ENCODE peak calls at places on chromosomes 12 and 14, in five cellular contexts. One of them, this sample, is unnamed.
A peak's percentile ranks its signal among the peaks of the same experiment; 100 is the strongest.

GRCh38 chr12:48936379-48936979 is 11.2 kb upstream of the FKBP11 start:
- DNase-seq in trophoblast cell: peak; percentile 84
- DNase-seq in mesenchymal stem cell: peak; percentile 75
- DNase-seq in H1: peak; percentile 97
- DNase-seq in neuronal stem cell: peak; percentile 83
- DNase-seq in this sample: peak; percentile 86

GRCh38 chr14:96098309-96098998 is 59.3 kb downstream of the C14orf132 start:
- DNase-seq in H1: peak; percentile 75
- DNase-seq in mesenchymal stem cell: peak; percentile 76
- DNase-seq in neuronal stem cell: peak; percentile 45
- DNase-seq in trophoblast cell: peak; percentile 82
- DNase-seq in this sample: peak; percentile 88

GRCh38 chr12:21774358-21775129 is at the start of gene KCNJ8:
- DNase-seq in mesenchymal stem cell: peak; percentile 2
- DNase-seq in H1: peak; percentile 75
- DNase-seq in neuronal stem cell: peak; percentile 73
- DNase-seq in trophoblast cell: no peak
- DNase-seq in this sample: peak; percentile 95

GRCh38 chr12:114186241-114187002 is 219.5 kb downstream of the TBX5 start:
- DNase-seq in trophoblast cell: no peak
- DNase-seq in H1: peak; percentile 53
- DNase-seq in mesenchymal stem cell: no peak
- DNase-seq in neuronal stem cell: peak; percentile 23
- DNase-seq in this sample: peak; percentile 85

GRCh38 chr12:108235231-108235959 is 103.7 kb downstream of the CMKLR1 start:
- DNase-seq in trophoblast cell: peak; percentile 13
- DNase-seq in H1: no peak
- DNase-seq in neuronal stem cell: no peak
- DNase-seq in mesenchymal stem cell: no peak
- DNase-seq in this sample: no peak

GRCh38 chr12:65662590-65662989 is 161.7 kb upstream of the HMGA2 start:
- DNase-seq in H1: no peak
- DNase-seq in trophoblast cell: no peak
- DNase-seq in mesenchymal stem cell: no peak
- DNase-seq in neuronal stem cell: no peak
- DNase-seq in this sample: no peak

GRCh38 chr14:31945074-31945613 is 132.0 kb upstream of the ARHGAP5 start:
- DNase-seq in trophoblast cell: no peak
- DNase-seq in neuronal stem cell: no peak
- DNase-seq in mesenchymal stem cell: no peak
- DNase-seq in H1: no peak
- DNase-seq in this sample: no peak

GRCh38 chr14:62711351-62712023 is 333.8 kb downstream of the KCNH5 start:
- DNase-seq in mesenchymal stem cell: no peak
- DNase-seq in neuronal stem cell: no peak
- DNase-seq in trophoblast cell: no peak
- DNase-seq in H1: no peak
- DNase-seq in this sample: no peak

GRCh38 chr12:124679047-124679446 is 111.6 kb upstream of the NCOR2 start:
- DNase-seq in mesenchymal stem cell: no peak
- DNase-seq in neuronal stem cell: no peak
- DNase-seq in H1: no peak
- DNase-seq in trophoblast cell: no peak
- DNase-seq in this sample: no peak

GRCh38 chr12:111063296-111064026 is 143.1 kb upstream of the MYL2 start:
- DNase-seq in mesenchymal stem cell: no peak
- DNase-seq in neuronal stem cell: no peak
- DNase-seq in H1: no peak
- DNase-seq in trophoblast cell: peak; percentile 70
- DNase-seq in this sample: no peak

GRCh38 chr14:104752338-104752734 is 611 bp upstream of the SIVA1 start:
- DNase-seq in H1: no peak
- DNase-seq in mesenchymal stem cell: no peak
- DNase-seq in neuronal stem cell: no peak
- DNase-seq in trophoblast cell: no peak
- DNase-seq in this sample: no peak

GRCh38 chr14:93381644-93382043 is 34.7 kb downstream of the COX8C start:
- DNase-seq in trophoblast cell: no peak
- DNase-seq in H1: no peak
- DNase-seq in neuronal stem cell: no peak
- DNase-seq in mesenchymal stem cell: no peak
- DNase-seq in this sample: no peak

GRCh38 chr12:120822832-120823503 is 81.2 kb downstream of the SPPL3 start:
- DNase-seq in trophoblast cell: no peak
- DNase-seq in neuronal stem cell: no peak
- DNase-seq in mesenchymal stem cell: no peak
- DNase-seq in H1: no peak
- DNase-seq in this sample: peak; percentile 47

GRCh38 chr12:47067778-47068431 is 11.5 kb upstream of the PCED1B start:
- DNase-seq in mesenchymal stem cell: no peak
- DNase-seq in neuronal stem cell: no peak
- DNase-seq in H1: no peak
- DNase-seq in trophoblast cell: no peak
- DNase-seq in this sample: no peak

GRCh38 chr12:29726321-29726692 is 57.4 kb downstream of the TMTC1 start:
- DNase-seq in H1: no peak
- DNase-seq in trophoblast cell: no peak
- DNase-seq in mesenchymal stem cell: peak; percentile 50
- DNase-seq in neuronal stem cell: no peak
- DNase-seq in this sample: no peak

GRCh38 chr14:22848391-22849164 is 12.2 kb downstream of the MMP14 start:
- DNase-seq in H1: peak; percentile 58
- DNase-seq in mesenchymal stem cell: peak; percentile 80
- DNase-seq in neuronal stem cell: no peak
- DNase-seq in trophoblast cell: no peak
- DNase-seq in this sample: peak; percentile 48

GRCh38 chr12:50537538-50537919 is 32.7 kb downstream of the DIP2B start:
- DNase-seq in H1: no peak
- DNase-seq in trophoblast cell: peak; percentile 35
- DNase-seq in mesenchymal stem cell: peak; percentile 60
- DNase-seq in neuronal stem cell: no peak
- DNase-seq in this sample: no peak

GRCh38 chr12:65518771-65519170 is 240.3 kb downstream of the MSRB3 start:
- DNase-seq in trophoblast cell: peak; percentile 90
- DNase-seq in H1: no peak
- DNase-seq in mesenchymal stem cell: no peak
- DNase-seq in neuronal stem cell: peak; percentile 8
- DNase-seq in this sample: no peak

GRCh38 chr14:89015016-89015415 is 190.6 kb downstream of the TTC8 start:
- DNase-seq in neuronal stem cell: no peak
- DNase-seq in H1: no peak
- DNase-seq in mesenchymal stem cell: no peak
- DNase-seq in trophoblast cell: no peak
- DNase-seq in this sample: no peak

GRCh38 chr12:121787063-121787774 is 6.3 kb downstream of the RHOF start:
- DNase-seq in mesenchymal stem cell: no peak
- DNase-seq in H1: no peak
- DNase-seq in trophoblast cell: no peak
- DNase-seq in neuronal stem cell: no peak
- DNase-seq in this sample: no peak

GRCh38 chr12:1811281-1811947 is 9.0 kb upstream of the LRTM2 start:
- DNase-seq in mesenchymal stem cell: peak; percentile 85
- DNase-seq in neuronal stem cell: no peak
- DNase-seq in trophoblast cell: no peak
- DNase-seq in H1: no peak
- DNase-seq in this sample: no peak

GRCh38 chr12:13380297-13380696 is 183.8 kb downstream of the EMP1 start:
- DNase-seq in mesenchymal stem cell: no peak
- DNase-seq in H1: no peak
- DNase-seq in trophoblast cell: no peak
- DNase-seq in neuronal stem cell: no peak
- DNase-seq in this sample: no peak
- H2BK12ac ChIP-seq in mesenchymal stem cell: no peak overlapping the region
- H2BK12ac ChIP-seq in H1: no peak overlapping the region
- H2BK12ac ChIP-seq in trophoblast cell: no peak overlapping the region
- H2BK12ac ChIP-seq in neuronal stem cell: no peak overlapping the region
- H2BK12ac ChIP-seq in this sample: no peak overlapping the region

DNA sequence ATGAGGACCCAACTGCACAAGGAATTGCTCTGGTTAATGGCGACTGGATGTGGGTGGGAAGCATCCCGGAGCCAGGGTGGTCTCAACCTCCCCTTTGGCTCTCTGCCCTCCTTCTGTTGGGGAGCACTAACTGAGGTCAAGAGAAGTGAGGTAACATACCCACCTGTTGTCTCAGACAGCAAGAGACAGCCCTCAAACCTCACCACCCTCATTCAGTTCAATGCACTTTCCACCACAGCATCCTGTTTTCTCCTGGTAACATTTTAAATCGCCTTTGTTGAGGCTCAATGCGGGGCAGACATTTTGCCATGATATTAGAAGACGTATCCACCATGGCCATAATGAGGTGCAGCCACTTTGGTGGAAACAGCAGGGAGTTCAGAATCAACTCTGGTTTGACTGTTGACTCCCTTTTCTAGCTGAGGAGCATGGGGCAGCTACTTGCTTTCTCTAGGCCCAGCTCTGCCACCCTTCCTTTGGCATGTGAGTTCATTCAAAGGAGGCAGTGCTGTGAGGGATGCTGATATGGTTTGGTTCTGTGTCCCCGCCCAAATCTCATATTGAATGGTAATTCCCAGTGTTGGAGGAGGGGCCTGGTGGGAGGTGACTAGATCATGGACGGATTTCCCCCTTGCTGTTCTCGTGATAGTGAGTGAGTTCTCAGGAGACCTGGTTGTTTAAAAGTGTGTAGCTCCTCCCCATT is 338.6 kb downstream of the PCNX1 start:
- DNase-seq in trophoblast cell: no peak
- DNase-seq in H1: no peak
- DNase-seq in neuronal stem cell: no peak
- DNase-seq in mesenchymal stem cell: no peak
- DNase-seq in this sample: no peak
- H2BK12ac ChIP-seq in trophoblast cell: no peak overlapping the region
- H2BK12ac ChIP-seq in H1: no peak overlapping the region
- H2BK12ac ChIP-seq in neuronal stem cell: no peak overlapping the region
- H2BK12ac ChIP-seq in mesenchymal stem cell: no peak overlapping the region
- H2BK12ac ChIP-seq in this sample: no peak overlapping the region

GRCh38 chr14:102493096-102493495 is 16.5 kb downstream of the ANKRD9 start:
- DNase-seq in neuronal stem cell: no peak
- DNase-seq in mesenchymal stem cell: no peak
- DNase-seq in trophoblast cell: no peak
- DNase-seq in H1: no peak
- DNase-seq in this sample: no peak

GRCh38 chr14:102495482-102496330 is 13.9 kb downstream of the ANKRD9 start:
- DNase-seq in neuronal stem cell: no peak
- DNase-seq in trophoblast cell: no peak
- DNase-seq in H1: no peak
- DNase-seq in mesenchymal stem cell: no peak
- DNase-seq in this sample: no peak

GRCh38 chr14:102491786-102492522 is 17.6 kb downstream of the ANKRD9 start:
- DNase-seq in mesenchymal stem cell: no peak
- DNase-seq in H1: no peak
- DNase-seq in neuronal stem cell: no peak
- DNase-seq in trophoblast cell: no peak
- DNase-seq in this sample: no peak

GRCh38 chr14:102492523-102492910 is 17.1 kb downstream of the ANKRD9 start:
- DNase-seq in mesenchymal stem cell: no peak
- DNase-seq in neuronal stem cell: no peak
- DNase-seq in trophoblast cell: no peak
- DNase-seq in H1: no peak
- DNase-seq in this sample: no peak

DNA sequence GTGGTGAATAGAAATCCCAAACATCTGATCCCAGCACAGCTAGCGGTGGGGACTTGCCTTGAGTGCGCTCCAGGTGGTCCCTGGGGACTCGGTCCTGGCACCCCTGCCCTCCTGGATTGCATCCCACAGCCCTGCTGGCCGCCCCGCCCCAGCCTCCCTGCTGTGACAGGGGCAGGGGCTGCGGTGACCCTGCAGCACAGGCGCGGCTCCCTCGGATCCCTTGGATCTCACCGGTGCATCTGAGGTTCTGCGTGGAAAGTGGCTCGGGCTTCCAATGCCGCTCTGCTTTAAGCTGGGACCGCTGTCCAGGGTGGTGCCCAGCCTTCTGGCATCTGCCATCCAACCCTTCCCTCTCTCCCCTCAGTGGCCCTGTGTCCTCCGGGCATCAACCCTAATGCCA is 16.0 kb downstream of the ANKRD9 start:
- DNase-seq in H1: no peak
- DNase-seq in trophoblast cell: no peak
- DNase-seq in mesenchymal stem cell: no peak
- DNase-seq in neuronal stem cell: no peak
- DNase-seq in this sample: peak; percentile 19
- H2BK12ac ChIP-seq in H1: no peak overlapping the region
- H2BK12ac ChIP-seq in trophoblast cell: no peak overlapping the region
- H2BK12ac ChIP-seq in mesenchymal stem cell: no peak overlapping the region
- H2BK12ac ChIP-seq in neuronal stem cell: peak overlapping the region; percentile 6
- H2BK12ac ChIP-seq in this sample: no peak overlapping the region

GRCh38 chr12:117359029-117359845 is 2.2 kb downstream of the NOS1 start:
- DNase-seq in H1: no peak
- DNase-seq in neuronal stem cell: no peak
- DNase-seq in mesenchymal stem cell: no peak
- DNase-seq in trophoblast cell: no peak
- DNase-seq in this sample: no peak

GRCh38 chr12:117360222-117360550 is 1.2 kb downstream of the NOS1 start:
- DNase-seq in H1: peak; percentile 79
- DNase-seq in mesenchymal stem cell: no peak
- DNase-seq in neuronal stem cell: no peak
- DNase-seq in trophoblast cell: no peak
- DNase-seq in this sample: peak; percentile 46

GRCh38 chr12:117352883-117353282 is 8.5 kb downstream of the NOS1 start:
- DNase-seq in mesenchymal stem cell: no peak
- DNase-seq in trophoblast cell: no peak
- DNase-seq in H1: no peak
- DNase-seq in neuronal stem cell: no peak
- DNase-seq in this sample: no peak

GRCh38 chr12:117352260-117352659 is 9.2 kb downstream of the NOS1 start:
- DNase-seq in H1: no peak
- DNase-seq in mesenchymal stem cell: no peak
- DNase-seq in neuronal stem cell: no peak
- DNase-seq in trophoblast cell: no peak
- DNase-seq in this sample: no peak

GRCh38 chr12:117356048-117356447 is 5.4 kb downstream of the NOS1 start:
- DNase-seq in trophoblast cell: peak; percentile 27
- DNase-seq in H1: no peak
- DNase-seq in neuronal stem cell: no peak
- DNase-seq in mesenchymal stem cell: no peak
- DNase-seq in this sample: no peak
- H2BK12ac ChIP-seq in trophoblast cell: no peak overlapping the region
- H2BK12ac ChIP-seq in H1: no peak overlapping the region
- H2BK12ac ChIP-seq in neuronal stem cell: no peak overlapping the region
- H2BK12ac ChIP-seq in mesenchymal stem cell: no peak overlapping the region
- H2BK12ac ChIP-seq in this sample: no peak overlapping the region

GRCh38 chr12:92458996-92459395 is 243.8 kb upstream of the PLEKHG7 start:
- DNase-seq in H1: no peak
- DNase-seq in neuronal stem cell: no peak
- DNase-seq in mesenchymal stem cell: no peak
- DNase-seq in trophoblast cell: no peak
- DNase-seq in this sample: no peak
- H2BK12ac ChIP-seq in H1: no peak overlapping the region
- H2BK12ac ChIP-seq in neuronal stem cell: no peak overlapping the region
- H2BK12ac ChIP-seq in mesenchymal stem cell: no peak overlapping the region
- H2BK12ac ChIP-seq in trophoblast cell: no peak overlapping the region
- H2BK12ac ChIP-seq in this sample: no peak overlapping the region

DNA sequence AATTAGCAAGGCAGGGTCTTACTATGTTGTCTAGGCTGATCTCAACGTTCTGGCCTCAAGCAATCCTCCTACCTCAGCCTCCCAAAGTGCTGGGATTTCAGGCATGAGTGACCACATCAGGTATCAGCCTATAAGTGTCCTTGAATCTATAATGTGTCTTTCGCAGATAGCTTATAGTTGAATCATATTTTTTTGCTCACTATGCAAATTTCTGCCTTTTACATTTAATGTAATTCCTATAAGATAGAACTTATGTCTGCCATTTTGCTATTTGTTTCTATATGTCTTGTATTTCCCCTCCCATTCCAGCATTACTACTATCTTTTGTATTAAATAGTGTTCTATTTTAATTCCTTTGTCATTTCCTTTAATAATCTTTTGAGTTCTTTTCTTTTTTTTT is 10.5 kb upstream of the ATF7 start:
- DNase-seq in mesenchymal stem cell: no peak
- DNase-seq in neuronal stem cell: no peak
- DNase-seq in trophoblast cell: no peak
- DNase-seq in H1: no peak
- DNase-seq in this sample: no peak
- H2BK12ac ChIP-seq in mesenchymal stem cell: no peak overlapping the region
- H2BK12ac ChIP-seq in neuronal stem cell: no peak overlapping the region
- H2BK12ac ChIP-seq in trophoblast cell: no peak overlapping the region
- H2BK12ac ChIP-seq in H1: no peak overlapping the region
- H2BK12ac ChIP-seq in this sample: no peak overlapping the region

This sample was measured in H9.